ENCODE peak calls at places on chromosomes 1 and 21, in eight cellular contexts. B is NCI-H69; W is pulmonary artery endothelial cell; L is esophagus squamous epithelium; S is activated CD8-positive, alpha-beta memory T cell treated with anti-CD3 and anti-CD28 coated beads, Interleukin-2, amount 10 ng/mL, durations not matched to agents 7 days and 5 days; R is stimulated activated CD8-positive, alpha-beta memory T cell treated with anti-CD3 and anti-CD28 coated beads, Interleukin-7, amount 100 ng/mL, for 1 hour; J is tibial nerve; F is EL. I is an unnamed sample.

GRCh38 chr21:28068455-28069358 is 924.0 kb downstream of the LTN1 start:
- DNase-seq in B (no peak), W (no peak), L (no peak), S (no peak), R (no peak), J (no peak), F (no peak), I (no peak)

GRCh38 chr21:37891953-37892352 is 24.3 kb downstream of the KCNJ6 start:
- DNase-seq in B (no peak), W (no peak), L (no peak), S (no peak), R (no peak), J (no peak), F (no peak), I (no peak)

GRCh38 chr1:58814251-58815068 is 30.6 kb upstream of the JUN start:
- DNase-seq in B (no peak), W (no peak), L (no peak), S (no peak), R (no peak), J (peak; percentile 28), F (no peak), I (peak; percentile 36)

GRCh38 chr1:108897865-108898720 is 21.3 kb downstream of the GPSM2 start:
- DNase-seq in B (peak; percentile 56), W (peak; percentile 15), L (no peak), S (peak; percentile 52), R (no peak), J (no peak), F (peak; percentile 62), I (no peak)

GRCh38 chr1:94396356-94396755 is 21.8 kb upstream of the ABCD3 start:
- DNase-seq in B (peak; percentile 4), W (no peak), L (no peak), S (no peak), R (no peak), J (no peak), F (peak; percentile 8), I (no peak)

GRCh38 chr1:34696230-34696629 is 58.6 kb upstream of the GJB5 start:
- DNase-seq in B (peak; percentile 18), W (no peak), L (no peak), S (no peak), R (no peak), J (no peak), F (peak; percentile 57), I (no peak)

GRCh38 chr21:38669186-38669585 is 136.5 kb upstream of the ETS2 start:
- DNase-seq in B (peak; percentile 25), W (peak; percentile 19), L (no peak), S (no peak), R (no peak), J (no peak), F (peak; percentile 28), I (no peak)

GRCh38 chr1:61951731-61952585 is 209.7 kb downstream of the PATJ start:
- DNase-seq in B (peak; percentile 91), W (no peak), L (no peak), S (no peak), R (no peak), J (no peak), F (peak; percentile 16), I (no peak)

GRCh38 chr1:101166583-101167120 is 70.2 kb upstream of the S1PR1 start:
- DNase-seq in B (no peak), W (no peak), L (no peak), S (no peak), R (no peak), J (no peak), F (peak; percentile 54), I (no peak)

GRCh38 chr1:225700164-225700740 is 47.3 kb upstream of the ENAH start:
- DNase-seq in B (no peak), W (peak; percentile 27), L (no peak), S (no peak), R (no peak), J (no peak), F (peak; percentile 99), I (no peak)

GRCh38 chr21:31804008-31804394 is 68.8 kb upstream of the HUNK start:
- DNase-seq in B (no peak), W (no peak), L (no peak), S (no peak), R (no peak), J (no peak), F (no peak), I (no peak)

GRCh38 chr1:34296059-34296458 is 119.4 kb downstream of the C1orf94 start:
- DNase-seq in B (no peak), W (no peak), L (no peak), S (no peak), R (no peak), J (no peak), F (no peak), I (no peak)

GRCh38 chr1:52002038-52002917 is 11.8 kb upstream of the RAB3B start:
- DNase-seq in B (peak; percentile 82), W (peak; percentile 78), L (no peak), S (peak; percentile 60), R (no peak), J (no peak), F (peak; percentile 88), I (peak; percentile 41)

GRCh38 chr1:94093351-94093750 is 27.6 kb downstream of the ABCA4 start:
- DNase-seq in B (no peak), W (no peak), L (no peak), S (no peak), R (no peak), J (no peak), F (no peak), I (no peak)

GRCh38 chr1:241077386-241078147 is 279.4 kb downstream of the RGS7 start:
- DNase-seq in B (no peak), W (no peak), L (no peak), S (no peak), R (no peak), J (no peak), F (no peak), I (no peak)

GRCh38 chr1:77889671-77890070 is 1.2 kb downstream of the NEXN start:
- DNase-seq in B (no peak), W (no peak), L (no peak), S (no peak), R (no peak), J (no peak), F (peak; percentile 86), I (no peak)